ENCODE peak calls at places on chromosome 15, in six cellular contexts. Q, S, J, R, V and A are unnamed samples.

GRCh38 chr15:91936182-91936775 is 82.8 kb downstream of the SLCO3A1 start:
- DNase-seq in Q (no peak), S (no peak), J (peak), R (no peak), V (no peak), A (peak)

GRCh38 chr15:95988574-95988887 is 342.0 kb upstream of the NR2F2 start:
- DNase-seq in Q (no peak), S (no peak), J (peak), R (no peak), V (peak), A (peak)

GRCh38 chr15:90523373-90523772 is 6.3 kb upstream of the CRTC3 start:
- DNase-seq in Q (no peak), S (no peak), J (no peak), R (no peak), V (no peak), A (no peak)

GRCh38 chr15:69305204-69305931 is 6.7 kb downstream of the PAQR5 start:
- DNase-seq in Q (no peak), S (peak), J (peak), R (peak), V (no peak), A (peak)

GRCh38 chr15:40256642-40257235 is 17.9 kb downstream of the PAK6 start:
- DNase-seq in Q (no peak), S (no peak), J (peak), R (no peak), V (no peak), A (no peak)

GRCh38 chr15:62850791-62851291 is 191.7 kb upstream of the TPM1 start:
- DNase-seq in Q (no peak), S (peak), J (peak), R (no peak), V (no peak), A (peak)

GRCh38 chr15:66035901-66036300 is 166.6 kb downstream of the RAB11A start:
- DNase-seq in Q (no peak), S (no peak), J (no peak), R (no peak), V (no peak), A (no peak)

GRCh38 chr15:52464478-52464877 is 64.2 kb downstream of the MYO5A start:
- DNase-seq in Q (peak), S (no peak), J (no peak), R (no peak), V (no peak), A (no peak)

GRCh38 chr15:55782901-55783300 is 39.9 kb upstream of the PRTG start:
- DNase-seq in Q (no peak), S (no peak), J (no peak), R (no peak), V (no peak), A (no peak)

GRCh38 chr15:27696530-27696929 is 402.6 kb downstream of the OCA2 start:
- DNase-seq in Q (no peak), S (no peak), J (no peak), R (no peak), V (no peak), A (no peak)

GRCh38 chr15:60061758-60062157 is 57.6 kb downstream of the FOXB1 start:
- DNase-seq in Q (no peak), S (no peak), J (no peak), R (no peak), V (no peak), A (no peak)

GRCh38 chr15:82572311-82572710 is 32.1 kb upstream of the RPS17 start:
- DNase-seq in Q (no peak), S (peak), J (peak), R (no peak), V (no peak), A (no peak)

GRCh38 chr15:25250011-25250596 is 188.7 kb downstream of the UBE3A start:
- DNase-seq in Q (no peak), S (no peak), J (no peak), R (peak), V (peak), A (no peak)

GRCh38 chr15:33022629-33023028 is 171.9 kb downstream of the FMN1 start:
- DNase-seq in Q (no peak), S (peak), J (peak), R (peak), V (peak), A (peak)

GRCh38 chr15:76764004-76764403 is 141.1 kb downstream of the SCAPER start:
- DNase-seq in Q (no peak), S (no peak), J (no peak), R (no peak), V (no peak), A (no peak)

GRCh38 chr15:39156166-39156565 is 424.7 kb upstream of the THBS1 start:
- DNase-seq in Q (no peak), S (no peak), J (no peak), R (no peak), V (no peak), A (peak)

GRCh38 chr15:39156636-39157255 is 424.1 kb upstream of the THBS1 start:
- DNase-seq in Q (no peak), S (no peak), J (no peak), R (no peak), V (no peak), A (no peak)

GRCh38 chr15:39157902-39158301 is 423.0 kb upstream of the THBS1 start:
- DNase-seq in Q (no peak), S (no peak), J (no peak), R (no peak), V (no peak), A (no peak)

GRCh38 chr15:39154776-39155175 is 426.1 kb upstream of the THBS1 start:
- DNase-seq in Q (no peak), S (no peak), J (no peak), R (no peak), V (no peak), A (no peak)

GRCh38 chr15:39159833-39160232 is 421.0 kb upstream of the THBS1 start:
- DNase-seq in Q (no peak), S (no peak), J (no peak), R (no peak), V (no peak), A (no peak)
- TF ChIP-seq CTCF in Q (no peak), S (no peak), J (no peak), R (no peak), V (no peak), A (no peak)

GRCh38 chr15:78069630-78070029 is 7.9 kb downstream of the TBC1D2B start:
- DNase-seq in Q (no peak), S (no peak), J (no peak), R (no peak), V (no peak), A (no peak)

GRCh38 chr15:78071378-78071777 is 6.1 kb downstream of the TBC1D2B start:
- DNase-seq in Q (no peak), S (no peak), J (no peak), R (no peak), V (no peak), A (no peak)

GRCh38 chr15:78067328-78068241 is 9.9 kb downstream of the TBC1D2B start:
- DNase-seq in Q (no peak), S (no peak), J (no peak), R (no peak), V (peak), A (no peak)

GRCh38 chr15:78070049-78070698 is 7.3 kb downstream of the TBC1D2B start:
- DNase-seq in Q (no peak), S (peak), J (no peak), R (peak), V (no peak), A (no peak)

DNA sequence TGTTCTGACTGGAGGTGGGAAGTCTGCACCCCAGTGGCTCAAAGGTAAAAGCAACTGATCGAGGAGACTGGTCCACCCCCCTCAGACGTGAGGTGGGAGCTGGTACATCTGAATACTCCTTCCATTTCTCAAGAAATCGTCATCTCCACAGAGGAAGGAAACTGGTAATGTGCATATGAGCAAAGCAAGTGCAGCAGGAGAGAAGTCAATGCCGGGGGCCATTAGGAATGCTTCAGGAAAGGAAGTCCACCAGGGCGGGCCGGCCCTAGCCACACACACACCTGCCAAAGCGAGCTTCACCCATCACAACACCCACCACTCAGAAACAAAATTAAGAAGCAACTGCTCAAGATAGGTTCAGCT is 8.5 kb downstream of the TBC1D2B start:
- DNase-seq in Q (no peak), S (no peak), J (no peak), R (no peak), V (no peak), A (no peak)
- H3K4me3 ChIP-seq in Q (no peak), S (no peak), J (no peak), R (no peak), V (no peak), A (no peak)

GRCh38 chr15:78509726-78510312 is 2.4 kb downstream of the HYKK start:
- DNase-seq in Q (no peak), S (no peak), J (no peak), R (no peak), V (no peak), A (no peak)
- TF ChIP-seq CTCF in Q (no peak), S (no peak), J (no peak), R (no peak), V (no peak), A (no peak)

GRCh38 chr15:88782465-88782864 is 20.8 kb upstream of the ACAN start:
- DNase-seq in Q (no peak), S (no peak), J (no peak), R (no peak), V (no peak), A (no peak)
- H3K4me3 ChIP-seq in Q (no peak), S (no peak), J (no peak), R (no peak), V (no peak), A (no peak)

GRCh38 chr15:77984446-77984861 is 93.1 kb downstream of the TBC1D2B start:
- DNase-seq in Q (no peak), S (no peak), J (no peak), R (no peak), V (no peak), A (no peak)

GRCh38 chr15:77985031-77985930 is 92.2 kb downstream of the TBC1D2B start:
- DNase-seq in Q (no peak), S (no peak), J (no peak), R (no peak), V (no peak), A (no peak)

GRCh38 chr15:77983091-77983707 is 94.3 kb downstream of the TBC1D2B start:
- DNase-seq in Q (no peak), S (no peak), J (no peak), R (no peak), V (no peak), A (no peak)

GRCh38 chr15:77982127-77982490 is 95.4 kb downstream of the TBC1D2B start:
- DNase-seq in Q (no peak), S (no peak), J (no peak), R (no peak), V (no peak), A (no peak)

GRCh38 chr15:77983708-77984445 is 93.6 kb downstream of the TBC1D2B start:
- DNase-seq in Q (no peak), S (peak), J (no peak), R (no peak), V (no peak), A (no peak)
- TF ChIP-seq CTCF in Q (no peak), S (peak), J (no peak), R (no peak), V (no peak), A (no peak)

GRCh38 chr15:37056168-37056893 is 44.0 kb downstream of the MEIS2 start:
- DNase-seq in Q (no peak), S (peak), J (no peak), R (no peak), V (no peak), A (peak)
- H3K4me3 ChIP-seq in Q (no peak), S (no peak), J (no peak), R (no peak), V (no peak), A (no peak)